ENCODE peak calls at places on chromosomes 11 and 22, in four cellular contexts. One of them, this sample, is unnamed. For H3K36me3, the result is how much of the 10 kb centered on the place peaks cover.

GRCh38 chr22:17569971-17570511 is 6.7 kb downstream of the SLC25A18 start:
- DNase-seq in neural progenitor cell: no peak
- DNase-seq in IMR-90: peak
- DNase-seq in adipocyte: no peak
- DNase-seq in this sample: no peak

GRCh38 chr11:18088974-18089373 is 16.9 kb downstream of the SAAL1 start:
- DNase-seq in neural progenitor cell: no peak
- DNase-seq in adipocyte: no peak
- DNase-seq in IMR-90: no peak
- DNase-seq in this sample: no peak

GRCh38 chr11:57974132-57974531 is 49.5 kb upstream of the OR9Q1 start:
- DNase-seq in neural progenitor cell: no peak
- DNase-seq in IMR-90: no peak
- DNase-seq in adipocyte: no peak
- DNase-seq in this sample: no peak

GRCh38 chr22:20211997-20212753 is 55.9 kb downstream of the RTN4R start:
- DNase-seq in adipocyte: no peak
- DNase-seq in neural progenitor cell: no peak
- DNase-seq in IMR-90: peak
- DNase-seq in this sample: peak

GRCh38 chr11:72776844-72777754 is 16.7 kb downstream of the STARD10 start:
- DNase-seq in IMR-90: no peak
- DNase-seq in adipocyte: no peak
- DNase-seq in neural progenitor cell: no peak
- DNase-seq in this sample: no peak

GRCh38 chr22:27480487-27480886 is 321.1 kb downstream of the MN1 start:
- DNase-seq in neural progenitor cell: peak
- DNase-seq in IMR-90: no peak
- DNase-seq in adipocyte: no peak
- DNase-seq in this sample: no peak

GRCh38 chr11:66609951-66610617 is 6.3 kb upstream of the RBM14 start:
- DNase-seq in adipocyte: no peak
- DNase-seq in neural progenitor cell: no peak
- DNase-seq in IMR-90: no peak
- DNase-seq in this sample: no peak

GRCh38 chr22:36565152-36565507 is 36.2 kb upstream of the EIF3D start:
- DNase-seq in IMR-90: no peak
- DNase-seq in adipocyte: no peak
- DNase-seq in neural progenitor cell: no peak
- DNase-seq in this sample: no peak

GRCh38 chr22:23675502-23676415 is 15.1 kb upstream of the RGL4 start:
- DNase-seq in neural progenitor cell: no peak
- DNase-seq in IMR-90: no peak
- DNase-seq in adipocyte: no peak
- DNase-seq in this sample: no peak

GRCh38 chr11:123235687-123236261 is 40.7 kb upstream of the CLMP start:
- DNase-seq in adipocyte: peak
- DNase-seq in neural progenitor cell: no peak
- DNase-seq in IMR-90: peak
- DNase-seq in this sample: no peak

GRCh38 chr11:1867381-1867780 is 14.5 kb downstream of the LSP1 start:
- DNase-seq in adipocyte: no peak
- DNase-seq in IMR-90: no peak
- DNase-seq in neural progenitor cell: no peak
- DNase-seq in this sample: no peak

GRCh38 chr11:1868636-1869291 is 15.9 kb downstream of the LSP1 start:
- DNase-seq in IMR-90: no peak
- DNase-seq in adipocyte: no peak
- DNase-seq in neural progenitor cell: no peak
- DNase-seq in this sample: no peak

GRCh38 chr11:1866776-1867175 is 13.9 kb downstream of the LSP1 start:
- DNase-seq in adipocyte: no peak
- DNase-seq in neural progenitor cell: no peak
- DNase-seq in IMR-90: no peak
- DNase-seq in this sample: no peak

GRCh38 chr11:1869427-1870325 is 16.8 kb downstream of the LSP1 start:
- DNase-seq in neural progenitor cell: peak
- DNase-seq in adipocyte: no peak
- DNase-seq in IMR-90: no peak
- DNase-seq in this sample: no peak

GRCh38 chr11:1868056-1868635 is 15.3 kb downstream of the LSP1 start:
- DNase-seq in neural progenitor cell: no peak
- DNase-seq in adipocyte: no peak
- DNase-seq in IMR-90: no peak
- DNase-seq in this sample: no peak
- H3K9ac ChIP-seq in neural progenitor cell: no peak
- H3K9ac ChIP-seq in adipocyte: peak
- H3K9ac ChIP-seq in IMR-90: no peak
- H3K9ac ChIP-seq in this sample: no peak

DNA sequence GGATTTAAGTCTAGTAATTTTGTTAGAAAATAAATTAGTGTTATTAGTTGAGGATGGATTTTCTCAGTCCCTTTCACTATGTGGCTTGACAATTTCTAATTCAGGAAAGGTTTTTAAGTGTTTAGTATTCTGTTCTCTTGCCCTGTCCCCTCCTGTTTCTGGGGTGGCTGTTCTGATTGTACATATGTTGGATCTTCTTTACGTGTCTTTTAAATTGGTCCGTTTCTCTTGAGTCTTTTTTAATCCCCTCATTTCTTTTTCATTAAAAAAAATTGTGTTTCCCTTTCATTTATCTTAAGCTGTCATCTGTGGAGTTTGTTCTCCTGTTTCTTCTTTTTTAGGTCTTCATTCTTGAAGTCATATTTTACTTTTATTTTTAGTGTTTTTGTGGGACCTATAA is 12.5 kb downstream of the ZBED4 start:
- DNase-seq in adipocyte: no peak
- DNase-seq in neural progenitor cell: no peak
- DNase-seq in IMR-90: no peak
- DNase-seq in this sample: no peak
- H3K36me3 ChIP-seq in adipocyte: under half
- H3K36me3 ChIP-seq in neural progenitor cell: under half
- H3K36me3 ChIP-seq in IMR-90: under half
- H3K36me3 ChIP-seq in this sample: under half

DNA sequence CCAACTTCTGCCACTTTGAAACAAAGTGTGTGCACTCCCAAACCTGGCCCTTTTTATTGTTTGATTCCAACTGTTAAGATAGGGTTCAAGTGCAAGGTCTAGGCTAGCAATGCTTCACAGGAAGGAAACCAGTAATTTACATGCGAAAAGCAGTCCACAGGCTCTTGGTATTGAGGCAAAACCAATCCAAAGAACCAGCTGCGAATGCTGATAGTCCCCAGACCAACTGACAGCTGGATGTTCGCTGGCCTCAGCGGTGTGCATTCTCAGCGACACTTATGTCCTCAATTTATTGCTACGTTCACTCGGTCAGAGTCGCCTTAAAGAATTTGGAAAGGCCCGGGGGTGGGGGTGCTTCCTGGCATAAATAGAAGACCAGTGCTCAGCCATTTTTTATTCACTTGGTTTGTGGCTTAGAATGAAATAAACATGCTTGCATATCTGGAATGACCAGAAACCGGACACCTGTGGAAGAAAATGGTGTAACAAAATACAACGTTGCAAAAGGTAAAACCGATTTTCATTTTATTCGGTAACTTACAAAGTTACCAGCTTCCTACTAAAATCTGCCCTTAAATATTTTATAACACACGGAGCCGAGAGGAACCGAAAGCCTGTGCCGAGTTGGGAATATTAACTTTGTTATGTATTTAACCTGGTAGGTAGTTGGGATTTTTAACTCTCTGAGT is 1.6 kb downstream of the CPT1A start:
- DNase-seq in neural progenitor cell: peak
- DNase-seq in adipocyte: peak
- DNase-seq in IMR-90: peak
- DNase-seq in this sample: no peak
- H3K9ac ChIP-seq in neural progenitor cell: no peak
- H3K9ac ChIP-seq in adipocyte: peak
- H3K9ac ChIP-seq in IMR-90: peak
- H3K9ac ChIP-seq in this sample: no peak

GRCh38 chr22:38739300-38740055 is 16.3 kb downstream of the SUN2 start:
- DNase-seq in IMR-90: no peak
- DNase-seq in neural progenitor cell: no peak
- DNase-seq in adipocyte: no peak
- DNase-seq in this sample: no peak
- H3K36me3 ChIP-seq in IMR-90: half or more
- H3K36me3 ChIP-seq in neural progenitor cell: under half
- H3K36me3 ChIP-seq in adipocyte: half or more
- H3K36me3 ChIP-seq in this sample: under half

DNA sequence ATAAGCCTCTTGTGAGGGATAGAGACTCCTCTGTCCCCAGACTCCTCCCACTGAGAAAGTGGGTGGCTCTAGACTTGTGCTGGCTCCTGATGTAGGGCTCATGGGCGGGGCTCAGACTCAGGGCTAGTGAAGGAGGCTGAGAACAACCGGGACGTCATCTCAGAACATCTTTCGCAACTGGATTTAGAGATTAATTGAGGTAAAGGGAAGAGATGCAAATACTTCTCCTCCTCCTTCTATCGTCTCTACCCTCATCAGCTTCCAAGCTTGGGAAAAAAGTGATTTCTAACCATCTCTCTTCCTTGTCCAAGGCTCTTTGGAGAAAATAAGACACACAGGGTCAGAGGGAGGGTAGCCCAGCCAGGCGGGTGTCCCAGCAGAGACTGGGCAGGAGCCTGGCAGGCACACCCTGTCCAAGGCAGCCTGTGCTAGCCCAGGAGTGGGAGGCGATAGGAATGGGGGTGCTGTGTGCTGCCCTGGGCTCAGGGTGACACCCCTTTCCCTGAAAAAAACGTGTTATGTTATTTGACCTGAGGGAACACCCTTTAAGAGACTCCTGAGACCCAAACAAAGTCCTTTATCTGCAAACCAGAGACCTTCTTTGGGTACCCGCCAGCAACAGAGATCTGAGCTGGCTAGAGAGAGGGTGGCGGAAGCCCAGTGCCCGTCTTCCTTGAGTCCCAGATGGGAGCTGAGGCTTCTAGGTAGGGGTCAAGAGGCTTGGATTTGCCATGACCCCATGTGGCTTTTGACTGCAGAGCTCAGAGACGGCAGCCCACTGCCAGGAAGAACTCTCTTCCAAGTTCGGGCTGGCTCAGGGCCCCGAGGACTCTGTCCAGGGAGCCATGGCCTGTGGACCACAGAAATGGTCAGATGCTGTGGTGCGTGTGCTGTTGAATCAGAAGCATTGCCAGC is 160.9 kb downstream of the ADAMTS15 start:
- DNase-seq in adipocyte: peak
- DNase-seq in IMR-90: no peak
- DNase-seq in neural progenitor cell: no peak
- DNase-seq in this sample: no peak
- H3K9ac ChIP-seq in adipocyte: peak
- H3K9ac ChIP-seq in IMR-90: no peak
- H3K9ac ChIP-seq in neural progenitor cell: no peak
- H3K9ac ChIP-seq in this sample: no peak

DNA sequence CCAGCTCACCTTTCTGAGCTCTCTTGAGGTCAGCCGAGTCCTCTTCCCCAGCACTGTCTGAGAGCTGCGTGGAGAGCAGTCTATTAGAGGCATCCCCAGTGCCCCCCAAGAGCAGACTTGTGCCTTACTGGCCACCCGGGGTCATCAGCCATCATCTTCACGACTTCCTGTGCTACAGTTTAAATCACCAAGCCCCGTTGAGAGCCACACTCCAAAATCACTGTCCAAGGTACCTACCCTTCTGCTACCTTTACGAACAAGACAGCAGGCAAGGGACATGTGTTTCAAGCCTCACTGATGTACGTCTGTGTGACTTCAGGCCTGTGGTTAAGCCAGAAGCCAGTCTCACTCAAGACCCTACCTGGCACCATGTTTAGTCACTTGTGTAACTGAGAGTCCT is 35.1 kb downstream of the MORC2 start:
- DNase-seq in adipocyte: no peak
- DNase-seq in IMR-90: no peak
- DNase-seq in neural progenitor cell: no peak
- DNase-seq in this sample: no peak
- H3K36me3 ChIP-seq in adipocyte: half or more
- H3K36me3 ChIP-seq in IMR-90: half or more
- H3K36me3 ChIP-seq in neural progenitor cell: under half
- H3K36me3 ChIP-seq in this sample: under half

DNA sequence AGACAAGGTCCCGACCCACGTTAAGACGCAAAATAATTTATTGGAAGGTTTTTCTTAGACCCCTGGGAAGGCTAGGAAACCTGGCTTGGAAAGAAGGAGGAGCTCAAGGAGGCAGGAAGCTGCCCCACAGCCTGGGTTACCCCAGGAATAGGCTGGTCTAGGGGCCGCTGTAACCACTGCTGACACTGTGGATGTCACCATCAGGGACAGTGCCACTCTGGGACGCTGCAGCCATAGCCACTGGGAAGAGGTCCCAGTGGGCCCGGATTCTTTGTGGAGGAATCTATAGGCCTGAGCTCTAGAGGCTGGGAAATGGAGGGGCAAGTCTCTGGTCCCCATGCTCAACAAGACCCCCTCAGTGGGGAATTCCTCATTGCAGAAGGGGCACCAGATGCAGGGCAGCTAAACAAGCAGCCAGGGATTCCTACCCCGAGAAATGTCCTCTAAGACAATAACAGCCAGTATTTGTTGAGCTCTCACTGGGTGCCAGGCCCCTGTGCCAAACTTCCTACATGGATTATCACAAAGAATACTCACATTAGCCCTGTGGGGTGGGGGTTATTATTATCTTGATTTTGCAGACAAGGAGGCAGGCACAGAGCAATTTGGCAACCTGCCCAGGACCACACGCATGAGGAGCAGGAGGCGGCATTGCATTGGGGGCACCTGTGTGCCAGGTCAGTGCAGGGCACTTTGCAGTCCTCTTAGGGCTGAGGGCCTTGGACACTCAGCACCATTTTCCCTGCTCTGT is 19.5 kb upstream of the CHKA start:
- DNase-seq in neural progenitor cell: no peak
- DNase-seq in IMR-90: no peak
- DNase-seq in adipocyte: no peak
- DNase-seq in this sample: no peak
- H3K9ac ChIP-seq in neural progenitor cell: no peak
- H3K9ac ChIP-seq in IMR-90: no peak
- H3K9ac ChIP-seq in adipocyte: no peak
- H3K9ac ChIP-seq in this sample: no peak